ENCODE peak calls at places on chromosomes 12 and 14, in nine cellular contexts. W is tibial artery; U is upper lobe of right lung; O is heart left ventricle; B is AG04450; D is pancreas; T is HAP-1; K is IMR-90; N is CD8-positive, alpha-beta memory T cell. A is an unnamed sample. For H3K9me3, the result is how much of the 10 kb centered on the place peaks cover.

GRCh38 chr14:68753696-68754095 is 39.2 kb downstream of the ZFP36L1 start:
- DNase-seq in O (no peak), W (no peak), K (peak), U (no peak), D (no peak), T (no peak), N (no peak), B (no peak), A (peak)

GRCh38 chr12:84508325-84508861 is 404.2 kb downstream of the SLC6A15 start:
- DNase-seq in O (no peak), W (peak), T (peak), K (peak), D (no peak), N (no peak), U (no peak), B (no peak), A (no peak)

GRCh38 chr12:48105867-48106563 is at the start of gene SENP1:
- DNase-seq in B (peak), W (peak), D (peak), N (peak), K (peak), T (peak), U (peak), O (peak), A (peak)

GRCh38 chr12:62466018-62466595 is 519 bp upstream of the MON2 start:
- DNase-seq in W (peak), B (no peak), U (no peak), T (peak), D (peak), N (peak), K (peak), O (no peak), A (peak)

GRCh38 chr14:99075771-99076370 is 196.1 kb downstream of the BCL11B start:
- DNase-seq in N (no peak), K (no peak), T (no peak), W (no peak), D (no peak), U (no peak), O (no peak), B (no peak), A (no peak)

GRCh38 chr12:2396448-2396871 is 343.7 kb downstream of the CACNA1C start:
- DNase-seq in K (peak), W (peak), D (no peak), O (peak), B (no peak), U (peak), N (no peak), T (no peak), A (peak)

GRCh38 chr12:52389313-52390207 is 4.1 kb upstream of the KRT84 start:
- DNase-seq in T (no peak), B (no peak), U (peak), D (no peak), W (no peak), O (no peak), N (no peak), K (no peak), A (peak)

GRCh38 chr12:107775093-107775721 is 703 bp downstream of the ASCL4 start:
- DNase-seq in K (no peak), T (no peak), U (peak), B (no peak), O (peak), W (no peak), N (no peak), D (no peak), A (peak)

GRCh38 chr12:74043343-74043742 is 494.3 kb upstream of the ATXN7L3B start:
- DNase-seq in K (no peak), W (no peak), O (no peak), B (no peak), N (no peak), U (no peak), D (no peak), T (no peak), A (no peak)

GRCh38 chr12:10197879-10198278 is 14.8 kb upstream of the GABARAPL1 start:
- DNase-seq in N (no peak), U (no peak), T (no peak), D (no peak), O (no peak), K (no peak), B (no peak), W (no peak), A (no peak)

GRCh38 chr14:31880935-31881334 is 196.2 kb upstream of the ARHGAP5 start:
- DNase-seq in N (no peak), O (no peak), W (no peak), B (peak), U (no peak), K (peak), T (no peak), D (no peak), A (peak)

GRCh38 chr14:94066089-94066676 is 14.8 kb downstream of the DDX24 start:
- DNase-seq in T (peak), U (no peak), N (no peak), O (no peak), W (no peak), K (no peak), B (no peak), D (peak), A (no peak)

GRCh38 chr12:55931317-55931779 is 386 bp downstream of the DGKA start:
- DNase-seq in W (peak), U (no peak), D (peak), O (no peak), N (no peak), T (no peak), K (no peak), B (no peak), A (no peak)

GRCh38 chr12:42119085-42119633 is 25.5 kb downstream of the GXYLT1 start:
- DNase-seq in B (peak), K (peak), W (no peak), U (no peak), D (no peak), T (no peak), O (no peak), N (no peak), A (peak)

GRCh38 chr14:94011795-94012194 is 14.3 kb upstream of the OTUB2 start:
- DNase-seq in U (no peak), O (no peak), D (no peak), T (no peak), K (no peak), N (no peak), W (no peak), B (no peak), A (no peak)

GRCh38 chr12:87317302-87317701 is 711.9 kb downstream of the C12orf50 start:
- DNase-seq in B (no peak), N (no peak), W (no peak), D (no peak), K (peak), O (no peak), U (no peak), T (no peak), A (no peak)

GRCh38 chr12:49108958-49109404 is 1.7 kb downstream of the LMBR1L start:
- DNase-seq in O (no peak), D (peak), U (peak), W (peak), B (no peak), T (no peak), N (no peak), K (peak), A (no peak)

GRCh38 chr12:124695861-124696260 is 128.4 kb upstream of the NCOR2 start:
- DNase-seq in U (no peak), K (peak), W (no peak), D (no peak), N (no peak), O (no peak), B (no peak), T (no peak), A (peak)

GRCh38 chr12:1536817-1537216 is 57.6 kb downstream of the FBXL14 start:
- DNase-seq in D (no peak), W (no peak), N (no peak), K (peak), O (no peak), T (no peak), U (no peak), B (no peak), A (no peak)

GRCh38 chr12:67927815-67928214 is 61.4 kb upstream of the IFNG-AS1 start:
- DNase-seq in K (no peak), T (no peak), O (no peak), B (no peak), U (no peak), N (no peak), D (no peak), W (no peak), A (no peak)

GRCh38 chr12:22935501-22935900 is 310.5 kb downstream of the ETNK1 start:
- DNase-seq in T (no peak), D (no peak), O (no peak), U (no peak), N (no peak), B (no peak), W (no peak), K (no peak), A (no peak)

GRCh38 chr14:53192023-53192422 is 38.9 kb upstream of the DDHD1 start:
- DNase-seq in W (no peak), K (no peak), O (no peak), T (no peak), D (no peak), N (no peak), U (no peak), B (no peak), A (no peak)

GRCh38 chr12:22459872-22460490 is 84.4 kb downstream of the C2CD5 start:
- DNase-seq in B (no peak), O (no peak), W (no peak), K (peak), T (peak), U (no peak), N (no peak), D (no peak), A (peak)

GRCh38 chr12:46770501-46771183 is 55.2 kb downstream of the SLC38A4 start:
- DNase-seq in B (no peak), D (peak), U (no peak), K (peak), O (no peak), N (no peak), T (no peak), W (no peak), A (peak)

GRCh38 chr12:32482226-32482625 is 82.9 kb downstream of the FGD4 start:
- DNase-seq in W (no peak), B (no peak), T (no peak), U (no peak), K (no peak), N (no peak), D (no peak), O (no peak), A (no peak)

GRCh38 chr14:65153101-65153500 is 50.8 kb upstream of the MAX start:
- DNase-seq in U (no peak), D (no peak), B (no peak), T (no peak), O (no peak), N (no peak), W (no peak), K (no peak), A (no peak)

GRCh38 chr14:75726326-75726725 is 65.3 kb downstream of the TTLL5 start:
- DNase-seq in W (no peak), U (no peak), D (no peak), T (no peak), O (no peak), K (no peak), N (no peak), B (no peak), A (no peak)

GRCh38 chr12:75361408-75361807 is 26.9 kb downstream of the GLIPR1L1 start:
- DNase-seq in W (no peak), B (no peak), O (no peak), D (no peak), U (no peak), K (no peak), T (no peak), N (no peak), A (no peak)

GRCh38 chr14:90381011-90381790 is 15.6 kb upstream of the CALM1 start:
- DNase-seq in T (no peak), U (no peak), O (no peak), W (peak), K (no peak), D (peak), B (no peak), N (no peak), A (peak)

GRCh38 chr12:63668028-63668799 is at the start of gene DPY19L2:
- DNase-seq in U (peak), W (peak), N (peak), K (peak), B (peak), O (peak), D (peak), T (peak), A (peak)

GRCh38 chr12:104230704-104231103 is 15.1 kb downstream of the TXNRD1 start:
- DNase-seq in O (no peak), D (no peak), N (no peak), T (peak), U (no peak), W (no peak), B (no peak), K (no peak), A (no peak)

GRCh38 chr14:31582286-31582691 is 21.1 kb downstream of the NUBPL start:
- DNase-seq in O (no peak), B (peak), U (no peak), N (no peak), K (peak), T (peak), D (no peak), W (peak), A (peak)

GRCh38 chr12:34398706-34399630 is 376.7 kb downstream of the ALG10 start:
- DNase-seq in O (peak), N (peak), K (no peak), T (peak), B (no peak), U (peak), W (peak), D (peak), A (no peak)
- H3K9me3 ChIP-seq in O (under half), N (under half), K (half or more), T (under half), B (half or more), U (under half), W (half or more), D (under half), A (under half)

GRCh38 chr12:14393736-14394135 is 28.3 kb downstream of the ATF7IP start:
- DNase-seq in T (no peak), N (no peak), U (no peak), O (no peak), W (no peak), B (no peak), K (peak), D (no peak), A (no peak)
- H3K4me3 ChIP-seq in T (no peak), N (no peak), U (no peak), O (no peak), W (peak), B (no peak), K (no peak), D (no peak), A (no peak)

DNA sequence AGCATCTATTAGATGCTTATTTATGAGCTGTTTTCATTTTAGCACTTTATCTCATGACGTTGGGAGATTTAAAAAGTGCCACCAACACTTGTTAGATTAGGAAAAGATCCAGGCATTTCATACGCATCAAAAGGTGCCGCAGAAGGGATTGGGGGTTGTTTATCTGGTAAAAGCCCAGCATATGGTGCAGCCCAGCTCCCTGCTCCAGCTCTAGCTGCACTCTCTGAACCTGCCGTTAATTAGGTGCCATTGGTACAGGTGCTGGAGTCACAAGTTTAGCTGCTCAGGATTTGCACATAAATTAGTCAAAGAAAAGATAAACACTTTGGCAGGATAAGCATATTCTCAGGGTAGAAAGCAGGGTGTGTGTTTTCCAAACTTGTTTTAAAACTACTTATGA is 932.6 kb upstream of the TMEM132C start:
- DNase-seq in N (no peak), B (no peak), U (no peak), W (no peak), O (no peak), D (no peak), T (no peak), K (no peak), A (no peak)
- H3K9me3 ChIP-seq in N (under half), B (under half), U (under half), W (under half), O (under half), D (under half), T (under half), K (under half), A (under half)

GRCh38 chr14:105020815-105021655 is at the start of gene CDCA4:
- DNase-seq in K (peak), T (peak), D (peak), U (peak), W (peak), O (peak), B (peak), N (peak), A (peak)

GRCh38 chr14:105018414-105018813 is 2.5 kb downstream of the CDCA4 start:
- DNase-seq in D (no peak), U (no peak), N (no peak), B (no peak), W (no peak), T (peak), O (no peak), K (no peak), A (no peak)

GRCh38 chr14:105021656-105022275 is 883 bp upstream of the CDCA4 start:
- DNase-seq in U (peak), O (no peak), D (peak), K (peak), T (peak), N (no peak), B (no peak), W (no peak), A (peak)

GRCh38 chr14:105022276-105022670 is 1.4 kb upstream of the CDCA4 start:
- DNase-seq in O (no peak), W (no peak), K (no peak), T (no peak), B (no peak), N (no peak), D (no peak), U (no peak), A (no peak)

GRCh38 chr14:105019861-105020814 is 745 bp downstream of the CDCA4 start:
- DNase-seq in O (peak), D (peak), W (no peak), N (peak), K (peak), U (peak), B (no peak), T (peak), A (peak)
- H3K4me3 ChIP-seq in O (peak), D (peak), W (peak), N (peak), K (peak), U (peak), B (peak), T (peak), A (peak)

DNA sequence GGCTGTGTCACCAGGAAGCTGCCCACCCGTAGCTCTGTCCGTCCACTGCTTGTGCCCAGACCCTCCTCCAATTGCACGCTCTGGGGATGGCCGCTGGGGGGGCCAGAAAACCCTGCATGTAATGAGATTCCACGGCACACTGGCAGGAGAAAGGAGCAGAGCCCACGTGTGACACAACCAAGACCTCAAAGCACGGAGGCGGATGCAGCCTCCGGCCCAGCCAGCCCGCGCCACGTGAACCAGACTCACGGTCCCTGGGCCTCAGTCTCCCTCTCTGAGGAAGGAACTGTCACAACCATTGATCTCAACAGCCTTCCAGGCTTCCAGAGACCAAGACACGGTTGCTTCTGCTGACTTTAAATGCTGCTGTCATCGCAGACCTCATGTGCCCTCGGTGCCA is 14.4 kb downstream of the ANHX start:
- DNase-seq in U (no peak), O (no peak), B (no peak), N (no peak), D (no peak), T (no peak), W (no peak), K (no peak), A (no peak)
- H3K9me3 ChIP-seq in U (under half), O (under half), B (half or more), N (under half), D (under half), T (under half), W (half or more), K (half or more), A (under half)

A was measured in cardiac muscle cell.